ENCODE peak calls at places on chromosomes 13 and 19, in six cellular contexts. One of them, this sample, is unnamed.

GRCh38 chr13:33610471-33611015 is 207.4 kb upstream of the RFC3 start:
- DNase-seq in stimulated activated CD4-positive, alpha-beta T cell treated with anti-CD3 and anti-CD28 coated beads, Interleukin-15, amount 100 ng/mL, for 24 hours: peak; percentile 71
- DNase-seq in NCI-H1694: no peak
- DNase-seq in CD8-positive, alpha-beta memory T cell: peak; percentile 46
- DNase-seq in NCI-H1436 treated with DMSO at 0.1 percent for 48 hours: no peak
- DNase-seq in glutamatergic neuron: no peak
- DNase-seq in this sample: no peak

GRCh38 chr13:114119196-114119595 is 13.2 kb downstream of the RASA3 start:
- DNase-seq in NCI-H1436 treated with DMSO at 0.1 percent for 48 hours: no peak
- DNase-seq in stimulated activated CD4-positive, alpha-beta T cell treated with anti-CD3 and anti-CD28 coated beads, Interleukin-15, amount 100 ng/mL, for 24 hours: no peak
- DNase-seq in glutamatergic neuron: peak; percentile 71
- DNase-seq in NCI-H1694: no peak
- DNase-seq in CD8-positive, alpha-beta memory T cell: no peak
- DNase-seq in this sample: peak; percentile 49

GRCh38 chr13:109700176-109700575 is 86.2 kb downstream of the IRS2 start:
- DNase-seq in stimulated activated CD4-positive, alpha-beta T cell treated with anti-CD3 and anti-CD28 coated beads, Interleukin-15, amount 100 ng/mL, for 24 hours: no peak
- DNase-seq in NCI-H1694: peak; percentile 14
- DNase-seq in CD8-positive, alpha-beta memory T cell: no peak
- DNase-seq in glutamatergic neuron: peak; percentile 51
- DNase-seq in NCI-H1436 treated with DMSO at 0.1 percent for 48 hours: peak; percentile 81
- DNase-seq in this sample: peak; percentile 74

GRCh38 chr13:74406439-74406838 is 272.2 kb upstream of the KLF12 start:
- DNase-seq in glutamatergic neuron: no peak
- DNase-seq in stimulated activated CD4-positive, alpha-beta T cell treated with anti-CD3 and anti-CD28 coated beads, Interleukin-15, amount 100 ng/mL, for 24 hours: no peak
- DNase-seq in NCI-H1436 treated with DMSO at 0.1 percent for 48 hours: no peak
- DNase-seq in NCI-H1694: no peak
- DNase-seq in CD8-positive, alpha-beta memory T cell: no peak
- DNase-seq in this sample: no peak

GRCh38 chr19:30449673-30450072 is 77.5 kb downstream of the ZNF536 start:
- DNase-seq in CD8-positive, alpha-beta memory T cell: no peak
- DNase-seq in NCI-H1694: no peak
- DNase-seq in stimulated activated CD4-positive, alpha-beta T cell treated with anti-CD3 and anti-CD28 coated beads, Interleukin-15, amount 100 ng/mL, for 24 hours: no peak
- DNase-seq in NCI-H1436 treated with DMSO at 0.1 percent for 48 hours: no peak
- DNase-seq in glutamatergic neuron: no peak
- DNase-seq in this sample: no peak

GRCh38 chr19:7953060-7953459 is 9.6 kb upstream of the TIMM44 start:
- DNase-seq in NCI-H1436 treated with DMSO at 0.1 percent for 48 hours: no peak
- DNase-seq in NCI-H1694: no peak
- DNase-seq in stimulated activated CD4-positive, alpha-beta T cell treated with anti-CD3 and anti-CD28 coated beads, Interleukin-15, amount 100 ng/mL, for 24 hours: no peak
- DNase-seq in CD8-positive, alpha-beta memory T cell: no peak
- DNase-seq in glutamatergic neuron: no peak
- DNase-seq in this sample: peak; percentile 53

GRCh38 chr13:33004454-33004853 is 11.8 kb upstream of the KL start:
- DNase-seq in CD8-positive, alpha-beta memory T cell: no peak
- DNase-seq in NCI-H1436 treated with DMSO at 0.1 percent for 48 hours: no peak
- DNase-seq in glutamatergic neuron: no peak
- DNase-seq in stimulated activated CD4-positive, alpha-beta T cell treated with anti-CD3 and anti-CD28 coated beads, Interleukin-15, amount 100 ng/mL, for 24 hours: no peak
- DNase-seq in NCI-H1694: no peak
- DNase-seq in this sample: no peak

GRCh38 chr19:8161135-8161646 is 11.8 kb upstream of the FBN3 start:
- DNase-seq in CD8-positive, alpha-beta memory T cell: no peak
- DNase-seq in NCI-H1694: no peak
- DNase-seq in NCI-H1436 treated with DMSO at 0.1 percent for 48 hours: peak; percentile 94
- DNase-seq in glutamatergic neuron: no peak
- DNase-seq in stimulated activated CD4-positive, alpha-beta T cell treated with anti-CD3 and anti-CD28 coated beads, Interleukin-15, amount 100 ng/mL, for 24 hours: peak; percentile 31
- DNase-seq in this sample: no peak

GRCh38 chr19:48415395-48415794 is 21.9 kb downstream of the GRIN2D start:
- DNase-seq in CD8-positive, alpha-beta memory T cell: peak; percentile 69
- DNase-seq in glutamatergic neuron: peak; percentile 71
- DNase-seq in NCI-H1436 treated with DMSO at 0.1 percent for 48 hours: no peak
- DNase-seq in stimulated activated CD4-positive, alpha-beta T cell treated with anti-CD3 and anti-CD28 coated beads, Interleukin-15, amount 100 ng/mL, for 24 hours: peak; percentile 83
- DNase-seq in NCI-H1694: no peak
- DNase-seq in this sample: peak; percentile 85

GRCh38 chr19:8815780-8816179 is 16.3 kb downstream of the ZNF558 start:
- DNase-seq in glutamatergic neuron: no peak
- DNase-seq in CD8-positive, alpha-beta memory T cell: no peak
- DNase-seq in stimulated activated CD4-positive, alpha-beta T cell treated with anti-CD3 and anti-CD28 coated beads, Interleukin-15, amount 100 ng/mL, for 24 hours: no peak
- DNase-seq in NCI-H1436 treated with DMSO at 0.1 percent for 48 hours: no peak
- DNase-seq in NCI-H1694: no peak
- DNase-seq in this sample: no peak

This sample was measured in MCF 10A.